ENCODE peak calls at places on chromosomes 2 and 18, in seven cellular contexts. L, N, K, B, C, H and R are unnamed samples.

GRCh38 chr2:101974663-101975062 is 17.1 kb upstream of the IL1R2 start:
- DNase-seq in C (no peak), H (no peak), B (no peak), L (no peak), N (no peak), K (no peak), R (no peak)

GRCh38 chr18:76354348-76354747 is 140.7 kb downstream of the ZNF516 start:
- DNase-seq in N (no peak), C (peak), B (peak), H (no peak), L (no peak), K (no peak), R (no peak)

GRCh38 chr2:151049746-151050145 is 211.9 kb downstream of the RBM43 start:
- DNase-seq in K (no peak), B (no peak), C (peak), H (no peak), L (no peak), N (no peak), R (no peak)

GRCh38 chr18:13137939-13138821 is 80.4 kb upstream of the LDLRAD4 start:
- DNase-seq in K (no peak), N (no peak), H (no peak), L (no peak), C (no peak), B (no peak), R (peak)

GRCh38 chr2:9388950-9389911 is 34.1 kb downstream of the ITGB1BP1 start:
- DNase-seq in H (no peak), C (no peak), L (no peak), N (no peak), K (no peak), B (no peak), R (peak)

GRCh38 chr18:48622911-48623431 is 84.1 kb downstream of the CTIF start:
- DNase-seq in H (no peak), L (no peak), C (no peak), B (peak), N (no peak), K (no peak), R (peak)

GRCh38 chr18:79850731-79851130 is 53.0 kb downstream of the KCNG2 start:
- DNase-seq in N (no peak), K (no peak), B (no peak), L (no peak), H (no peak), C (no peak), R (no peak)

GRCh38 chr2:37857485-37858196 is 67.4 kb upstream of the RMDN2 start:
- DNase-seq in H (no peak), L (no peak), C (peak), K (no peak), N (no peak), B (no peak), R (no peak)

GRCh38 chr2:195495356-195495755 is 161.7 kb upstream of the SLC39A10 start:
- DNase-seq in L (no peak), B (no peak), H (no peak), K (no peak), N (no peak), C (no peak), R (no peak)

GRCh38 chr2:164675698-164676097 is 54.4 kb upstream of the GRB14 start:
- DNase-seq in K (no peak), L (no peak), H (no peak), C (no peak), B (no peak), N (no peak), R (no peak)

GRCh38 chr18:9348766-9349165 is 14.2 kb downstream of the TWSG1 start:
- DNase-seq in N (no peak), H (no peak), L (no peak), K (no peak), B (no peak), C (no peak), R (no peak)

GRCh38 chr2:200600549-200601212 is 14.9 kb downstream of the AOX1 start:
- DNase-seq in C (peak), B (no peak), N (no peak), H (no peak), L (no peak), K (no peak), R (no peak)